ENCODE peak calls at places on chromosomes 6 and 20, in eight cellular contexts. Z is upper lobe of left lung; H is posterior cingulate gyrus; V is NCI-H1105; L is renal cortical epithelial cell; M is Right ventricle myocardium superior; T is stimulated activated CD4-positive, alpha-beta T cell treated with anti-CD3 and anti-CD28 coated beads, Interleukin-12 subunit alpha, Interleukin-12 subunit beta, amount 100 ng/mL, for 4 hours; Q is nephron progenitor cell. P is an unnamed sample.

GRCh38 chr6:13286185-13286584 is 42.2 kb downstream of the TBC1D7 start:
- DNase-seq in Z (peak), H (no peak), V (no peak), L (no peak), M (no peak), T (no peak), Q (no peak), P (no peak)

GRCh38 chr6:166728884-166729530 is 102.0 kb upstream of the RPS6KA2 start:
- DNase-seq in Z (no peak), H (no peak), V (no peak), L (no peak), M (no peak), T (no peak), Q (no peak), P (no peak)

GRCh38 chr20:24829649-24830370 is 119.3 kb upstream of the CST7 start:
- DNase-seq in Z (no peak), H (no peak), V (no peak), L (no peak), M (no peak), T (no peak), Q (no peak), P (no peak)

GRCh38 chr20:19577692-19578091 is 180.4 kb upstream of the RIN2 start:
- DNase-seq in Z (no peak), H (no peak), V (no peak), L (no peak), M (no peak), T (no peak), Q (no peak), P (no peak)

GRCh38 chr6:43798688-43799444 is 28.9 kb downstream of the VEGFA start:
- DNase-seq in Z (peak), H (no peak), V (no peak), L (peak), M (peak), T (no peak), Q (no peak), P (no peak)

GRCh38 chr6:61193771-61194170 is 1092.3 kb downstream of the KHDRBS2 start:
- DNase-seq in Z (no peak), H (no peak), V (no peak), L (no peak), M (no peak), T (no peak), Q (no peak), P (no peak)

GRCh38 chr6:75528423-75528822 is 34.8 kb upstream of the FILIP1 start:
- DNase-seq in Z (peak), H (no peak), V (no peak), L (peak), M (no peak), T (no peak), Q (no peak), P (no peak)

GRCh38 chr6:87909849-87910248 is 137.8 kb upstream of the SPACA1 start:
- DNase-seq in Z (no peak), H (no peak), V (no peak), L (peak), M (no peak), T (no peak), Q (no peak), P (no peak)

GRCh38 chr20:57323034-57323433 is 6.6 kb upstream of the SPO11 start:
- DNase-seq in Z (no peak), H (no peak), V (no peak), L (peak), M (no peak), T (no peak), Q (peak), P (peak)

GRCh38 chr6:127199470-127199869 is 67.2 kb upstream of the RNF146 start:
- DNase-seq in Z (no peak), H (no peak), V (no peak), L (no peak), M (no peak), T (no peak), Q (no peak), P (no peak)

GRCh38 chr6:122730775-122731386 is 48.6 kb upstream of the FABP7 start:
- DNase-seq in Z (no peak), H (no peak), V (peak), L (peak), M (no peak), T (no peak), Q (peak), P (no peak)

GRCh38 chr6:14927398-14927797 is 318.5 kb upstream of the JARID2 start:
- DNase-seq in Z (peak), H (no peak), V (no peak), L (no peak), M (no peak), T (no peak), Q (no peak), P (no peak)

GRCh38 chr6:107228754-107229153 is 113.4 kb upstream of the BEND3 start:
- DNase-seq in Z (no peak), H (no peak), V (peak), L (no peak), M (no peak), T (no peak), Q (no peak), P (no peak)

GRCh38 chr20:10065154-10065833 is 30.5 kb downstream of the ANKEF1 start:
- DNase-seq in Z (no peak), H (no peak), V (no peak), L (no peak), M (no peak), T (no peak), Q (no peak), P (no peak)

GRCh38 chr20:3563548-3564177 is 92.8 kb downstream of the ATRN start:
- DNase-seq in Z (no peak), H (no peak), V (peak), L (peak), M (no peak), T (no peak), Q (peak), P (peak)

GRCh38 chr6:105920071-105920470 is 166.1 kb upstream of the PRDM1 start:
- DNase-seq in Z (no peak), H (no peak), V (no peak), L (peak), M (no peak), T (no peak), Q (no peak), P (no peak)

GRCh38 chr6:29651413-29652197 is 5.3 kb upstream of the MOG start:
- DNase-seq in Z (no peak), H (no peak), V (no peak), L (peak), M (no peak), T (no peak), Q (no peak), P (peak)

GRCh38 chr6:152313542-152314482 is 323.4 kb downstream of the SYNE1 start:
- DNase-seq in Z (no peak), H (no peak), V (no peak), L (no peak), M (no peak), T (no peak), Q (no peak), P (no peak)

GRCh38 chr6:132715204-132715603 is 1.3 kb upstream of the VNN1 start:
- DNase-seq in Z (no peak), H (peak), V (no peak), L (peak), M (peak), T (no peak), Q (peak), P (peak)

GRCh38 chr6:111600588-111601440 is 4.9 kb downstream of the TRAF3IP2 start:
- DNase-seq in Z (no peak), H (no peak), V (no peak), L (peak), M (no peak), T (no peak), Q (no peak), P (no peak)

GRCh38 chr6:13278991-13279390 is 49.3 kb downstream of the TBC1D7 start:
- DNase-seq in Z (no peak), H (no peak), V (no peak), L (no peak), M (no peak), T (no peak), Q (no peak), P (no peak)

GRCh38 chr6:44289726-44290125 is 19.5 kb downstream of the TMEM151B start:
- DNase-seq in Z (no peak), H (peak), V (no peak), L (no peak), M (no peak), T (no peak), Q (no peak), P (no peak)

GRCh38 chr6:28944412-28945006 is 20.7 kb upstream of the TRIM27 start:
- DNase-seq in Z (peak), H (peak), V (peak), L (peak), M (no peak), T (peak), Q (peak), P (peak)

GRCh38 chr6:93799226-93799625 is 379.9 kb upstream of the EPHA7 start:
- DNase-seq in Z (no peak), H (no peak), V (no peak), L (peak), M (no peak), T (no peak), Q (no peak), P (no peak)

GRCh38 chr6:163180874-163181541 is 233.5 kb upstream of the QKI start:
- DNase-seq in Z (peak), H (peak), V (no peak), L (peak), M (peak), T (no peak), Q (peak), P (peak)

GRCh38 chr6:146550911-146551310 is 7.3 kb downstream of the RAB32 start:
- DNase-seq in Z (no peak), H (no peak), V (no peak), L (no peak), M (no peak), T (no peak), Q (no peak), P (no peak)

P was measured in H7.